ENCODE peak calls at places on chromosomes 2 and 18, in four cellular contexts. T, A, S and F are unnamed samples.

GRCh38 chr2:236565879-236566402 is 3.7 kb upstream of the ACKR3 start:
- DNase-seq in S (no peak), A (peak), T (no peak), F (no peak)

GRCh38 chr2:64101141-64101591 is 43.1 kb downstream of the PELI1 start:
- DNase-seq in A (no peak), T (no peak), S (no peak), F (peak)

GRCh38 chr2:146317959-146318358 is 1526.9 kb upstream of the ACVR2A start:
- DNase-seq in T (no peak), A (no peak), S (no peak), F (peak)

GRCh38 chr2:157684940-157685466 is 56.3 kb upstream of the ACVR1C start:
- DNase-seq in A (no peak), S (no peak), T (no peak), F (no peak)

GRCh38 chr2:685421-685820 is 8.2 kb upstream of the TMEM18 start:
- DNase-seq in S (no peak), A (no peak), T (no peak), F (no peak)

GRCh38 chr2:105502625-105503334 is 103.9 kb upstream of the FHL2 start:
- DNase-seq in T (no peak), S (no peak), A (no peak), F (peak)

GRCh38 chr2:162011718-162012564 is 62.1 kb downstream of the DPP4 start:
- DNase-seq in S (no peak), A (no peak), T (no peak), F (no peak)

GRCh38 chr2:9206991-9207640 is 504 bp downstream of the ASAP2 start:
- DNase-seq in A (peak), S (peak), T (peak), F (peak)

GRCh38 chr2:65724341-65724740 is 291.9 kb upstream of the SPRED2 start:
- DNase-seq in A (no peak), T (no peak), S (no peak), F (no peak)

GRCh38 chr2:20008703-20009102 is 3.8 kb downstream of the MATN3 start:
- DNase-seq in T (no peak), S (no peak), A (no peak), F (no peak)

GRCh38 chr18:13175754-13176210 is 42.8 kb upstream of the LDLRAD4 start:
- DNase-seq in S (no peak), A (no peak), T (no peak), F (no peak)

GRCh38 chr2:185942855-185943254 is 204.3 kb downstream of the FSIP2 start:
- DNase-seq in T (no peak), A (no peak), S (no peak), F (no peak)

GRCh38 chr2:36707050-36707449 is 10.5 kb downstream of the VIT start:
- DNase-seq in T (no peak), A (no peak), S (peak), F (peak)

GRCh38 chr2:140295767-140296166 is 1515.6 kb upstream of the NXPH2 start:
- DNase-seq in S (no peak), A (no peak), T (no peak), F (no peak)

GRCh38 chr2:43169987-43170732 is 56.2 kb downstream of the ZFP36L2 start:
- DNase-seq in A (peak), S (peak), T (no peak), F (no peak)

GRCh38 chr2:180520816-180521595 is 459.4 kb upstream of the UBE2E3 start:
- DNase-seq in T (no peak), A (no peak), S (no peak), F (peak)

GRCh38 chr18:31659574-31660149 is 24.7 kb downstream of the B4GALT6 start:
- DNase-seq in A (no peak), S (no peak), T (no peak), F (no peak)

GRCh38 chr18:57275111-57275510 is 77.2 kb upstream of the ST8SIA3 start:
- DNase-seq in T (no peak), A (no peak), S (no peak), F (no peak)

GRCh38 chr2:88880441-88880953 is 189.0 kb downstream of the RPIA start:
- DNase-seq in T (no peak), A (no peak), S (no peak), F (peak)

GRCh38 chr2:73018188-73018825 is 53.2 kb downstream of the SFXN5 start:
- DNase-seq in S (no peak), T (no peak), A (no peak), F (peak)

GRCh38 chr2:1892529-1893250 is 148.4 kb upstream of the PXDN start:
- DNase-seq in T (no peak), S (no peak), A (no peak), F (no peak)

GRCh38 chr2:212897296-212897695 is 254.1 kb downstream of the IKZF2 start:
- DNase-seq in T (no peak), S (no peak), A (no peak), F (no peak)

GRCh38 chr2:9097239-9097638 is 93.8 kb upstream of the MBOAT2 start:
- DNase-seq in A (no peak), T (no peak), S (no peak), F (no peak)

GRCh38 chr2:224042191-224042696 is 3.2 kb upstream of the SERPINE2 start:
- DNase-seq in T (no peak), A (no peak), S (no peak), F (peak)

GRCh38 chr2:71944183-71944550 is 203.5 kb downstream of the CYP26B1 start:
- DNase-seq in S (no peak), T (peak), A (peak), F (no peak)

GRCh38 chr2:31171142-31171541 is 32.9 kb upstream of the GALNT14 start:
- DNase-seq in S (no peak), T (no peak), A (no peak), F (no peak)

GRCh38 chr18:51878724-51879123 is 461.3 kb upstream of the DCC start:
- DNase-seq in T (no peak), S (no peak), A (no peak), F (no peak)

GRCh38 chr18:66727991-66728390 is 124.1 kb upstream of the CDH19 start:
- DNase-seq in A (no peak), T (no peak), S (no peak), F (no peak)

GRCh38 chr2:109222825-109223471 is 93.9 kb downstream of the SH3RF3 start:
- DNase-seq in S (no peak), T (peak), A (no peak), F (no peak)

GRCh38 chr18:73787316-73787715 is 360.3 kb downstream of the FBXO15 start:
- DNase-seq in T (no peak), A (no peak), S (no peak), F (no peak)

DNA sequence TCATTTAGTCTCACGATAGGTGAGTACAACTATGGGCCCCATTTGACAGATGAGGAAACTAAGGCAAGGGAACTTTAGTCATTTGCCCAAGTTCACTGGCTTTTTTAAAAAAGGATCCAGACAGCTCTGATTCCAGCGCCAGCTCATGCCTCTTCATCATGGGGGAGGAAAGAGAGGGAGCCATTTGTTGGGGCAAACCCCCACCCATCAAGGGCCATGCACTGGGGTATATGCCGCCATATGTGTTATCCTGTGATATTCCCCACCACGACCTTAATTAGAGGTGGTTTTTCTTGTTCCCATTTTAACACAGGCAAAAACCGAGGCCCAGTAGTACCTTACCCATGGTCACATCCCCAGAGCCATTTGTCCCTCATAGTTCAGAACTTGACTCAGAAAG is 649 bp upstream of the GPBAR1 start:
- DNase-seq in A (no peak), S (no peak), T (peak), F (no peak)
- H3K4me3 ChIP-seq in A (no peak), S (no peak), T (no peak), F (no peak)

GRCh38 chr2:45339253-45339652 is 271.8 kb downstream of the SRBD1 start:
- DNase-seq in T (no peak), S (no peak), A (no peak), F (no peak)
- TF ChIP-seq CTCF in T (no peak), S (no peak), A (no peak), F (no peak)

DNA sequence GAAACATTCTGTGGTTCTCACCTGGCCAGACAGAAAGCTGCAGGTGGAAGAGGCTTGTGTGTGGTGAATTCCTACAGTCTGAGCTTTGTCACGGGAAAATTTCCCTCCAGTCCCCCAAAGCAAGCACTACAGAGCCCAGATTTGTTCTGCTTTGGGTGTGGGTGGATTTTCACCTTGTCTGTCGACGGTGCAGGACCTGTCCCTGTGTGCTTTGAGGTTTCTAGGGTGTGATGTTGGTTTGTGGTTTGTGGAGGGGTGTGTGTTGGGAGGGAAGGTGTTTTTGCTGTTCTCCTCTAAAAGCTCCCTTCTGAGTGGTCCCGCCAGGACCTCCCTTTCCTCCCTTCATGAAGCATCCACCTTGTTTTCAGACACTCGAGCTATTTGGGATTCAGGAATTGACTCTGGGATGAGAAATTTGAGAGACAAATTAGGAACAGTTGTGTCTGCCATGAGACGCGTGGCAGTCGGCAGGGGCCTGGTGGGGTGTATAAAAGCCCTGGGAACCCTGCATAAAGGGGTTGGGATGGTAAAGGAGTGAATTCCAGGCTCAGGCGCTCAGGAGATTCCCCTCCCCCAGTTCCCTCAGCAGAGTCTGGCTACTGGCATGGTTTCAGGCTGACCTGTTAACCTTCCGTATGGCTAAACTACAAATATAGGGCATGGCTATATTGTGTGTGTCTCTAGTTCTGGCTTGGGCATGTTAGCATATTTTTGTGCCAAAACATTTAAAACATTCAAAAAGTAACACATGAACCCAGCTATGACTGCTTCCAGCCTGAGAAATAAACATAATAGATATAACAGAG is 65.5 kb downstream of the DGKD start:
- DNase-seq in A (peak), S (no peak), T (no peak), F (no peak)
- H3K4me3 ChIP-seq in A (no peak), S (peak), T (peak), F (no peak)

GRCh38 chr18:69558088-69558487 is 157.4 kb downstream of the DOK6 start:
- DNase-seq in A (no peak), T (no peak), S (no peak), F (no peak)

GRCh38 chr18:69559604-69560003 is 158.9 kb downstream of the DOK6 start:
- DNase-seq in A (no peak), T (no peak), S (no peak), F (no peak)

GRCh38 chr18:69557246-69557781 is 156.6 kb downstream of the DOK6 start:
- DNase-seq in A (no peak), T (no peak), S (no peak), F (no peak)
- TF ChIP-seq CTCF in A (no peak), T (no peak), S (no peak), F (no peak)

GRCh38 chr2:42049411-42050349 is 1.9 kb downstream of the PKDCC start:
- DNase-seq in A (peak), T (no peak), S (no peak), F (no peak)
- H3K4me3 ChIP-seq in A (peak), T (peak), S (peak), F (peak)

DNA sequence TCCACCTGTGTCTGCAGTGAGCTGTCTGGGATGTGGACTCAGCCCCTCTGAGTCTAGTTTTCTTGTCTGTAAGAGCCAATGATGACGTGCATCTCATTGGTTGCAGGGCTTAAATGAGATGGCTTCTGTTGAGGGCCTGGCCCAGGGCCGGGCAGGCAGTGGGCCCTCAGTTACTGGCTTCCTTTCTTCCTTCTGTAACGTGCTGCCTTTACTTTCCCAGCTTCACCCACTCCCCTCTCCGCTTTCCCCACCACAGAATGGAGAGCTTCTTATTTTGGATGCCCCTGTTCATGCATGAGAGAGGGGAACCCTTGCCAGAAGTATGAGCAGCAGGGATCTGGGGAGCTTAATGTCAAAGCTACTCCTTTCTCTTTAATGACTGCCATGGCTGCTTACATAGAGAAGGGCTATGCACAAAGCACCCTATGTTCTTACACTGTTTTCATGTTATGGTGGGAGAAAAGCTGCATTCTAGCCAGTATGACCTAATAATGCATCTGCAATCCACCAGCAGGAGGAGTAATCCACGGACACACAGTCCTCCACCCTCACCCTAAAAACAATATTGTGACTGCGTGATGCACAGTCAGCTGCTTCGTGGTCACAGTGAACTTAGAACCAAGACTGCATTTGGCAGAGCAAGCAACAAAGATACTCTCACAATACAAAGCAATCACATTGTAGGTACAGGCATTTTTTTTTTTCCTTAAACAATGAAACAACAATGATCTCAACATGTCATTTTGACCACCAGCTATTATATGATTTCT is 37.2 kb downstream of the CREG2 start:
- DNase-seq in T (no peak), A (no peak), S (no peak), F (peak)
- TF ChIP-seq CTCF in T (peak), A (no peak), S (no peak), F (peak)

GRCh38 chr2:85496481-85496880 is 42.5 kb upstream of the MAT2A start:
- DNase-seq in A (no peak), S (no peak), T (no peak), F (no peak)

GRCh38 chr2:85485815-85486214 is 53.2 kb upstream of the MAT2A start:
- DNase-seq in T (no peak), S (no peak), A (no peak), F (no peak)

GRCh38 chr2:85490861-85491763 is 47.9 kb upstream of the MAT2A start:
- DNase-seq in T (no peak), A (no peak), S (no peak), F (no peak)
- H3K4me3 ChIP-seq in T (no peak), A (no peak), S (no peak), F (no peak)